ENCODE peak calls at places on chromosomes 5 and 9, in six cellular contexts. U is adipocyte; D is A549; Q is suprapubic skin; X is activated CD4-positive, alpha-beta T cell treated with anti-CD3 and anti-CD28 coated beads, Interleukin-2, amount 50 U/mL, for 4 hours; L is CD8-positive, alpha-beta T cell. K is an unnamed sample.

GRCh38 chr5:154806176-154806575 is 44.2 kb downstream of the FAXDC2 start:
- DNase-seq in D (no peak), Q (no peak), U (no peak), L (no peak), X (no peak), K (no peak)

GRCh38 chr5:108753331-108753730 is 5.6 kb downstream of the FER start:
- DNase-seq in U (peak; percentile 52), D (no peak), X (no peak), L (no peak), Q (no peak), K (no peak)

GRCh38 chr9:135552698-135553161 is 6.8 kb downstream of the OBP2A start:
- DNase-seq in U (no peak), Q (peak; percentile 46), L (no peak), X (no peak), D (no peak), K (no peak)

GRCh38 chr5:148433826-148434225 is 50.1 kb downstream of the FBXO38 start:
- DNase-seq in Q (no peak), D (no peak), U (no peak), X (no peak), L (no peak), K (no peak)

GRCh38 chr5:163631846-163632245 is 126.4 kb downstream of the MAT2B start:
- DNase-seq in U (peak; percentile 7), X (no peak), L (no peak), Q (no peak), D (no peak), K (no peak)

GRCh38 chr9:85610074-85610855 is 131.5 kb downstream of the AGTPBP1 start:
- DNase-seq in D (peak; percentile 73), Q (no peak), X (no peak), L (peak; percentile 21), U (peak; percentile 92), K (peak; percentile 81)

GRCh38 chr5:36932056-36932455 is 55.5 kb downstream of the NIPBL start:
- DNase-seq in L (no peak), Q (no peak), X (no peak), D (no peak), U (no peak), K (no peak)

GRCh38 chr9:69040646-69041045 is 5.1 kb downstream of the FXN start:
- DNase-seq in L (no peak), D (no peak), X (no peak), U (no peak), Q (no peak), K (no peak)

GRCh38 chr9:93558503-93558902 is 17.9 kb upstream of the PHF2 start:
- DNase-seq in D (no peak), U (no peak), Q (peak; percentile 25), X (no peak), L (no peak), K (no peak)

GRCh38 chr9:4508907-4509589 is 18.8 kb downstream of the SLC1A1 start:
- DNase-seq in D (no peak), Q (no peak), U (peak; percentile 51), X (no peak), L (no peak), K (no peak)

GRCh38 chr5:57368010-57368409 is 114.6 kb downstream of the ACTBL2 start:
- DNase-seq in X (no peak), D (peak; percentile 17), Q (no peak), U (peak; percentile 30), L (no peak), K (no peak)

GRCh38 chr5:96781031-96781733 is 26.6 kb downstream of the ERAP1 start:
- DNase-seq in X (no peak), U (peak; percentile 46), D (peak; percentile 13), L (no peak), Q (no peak), K (peak; percentile 26)

GRCh38 chr9:110028281-110029075 is 179.5 kb downstream of the C9orf152 start:
- DNase-seq in U (peak; percentile 51), X (no peak), Q (no peak), L (no peak), D (no peak), K (no peak)